ENCODE peak calls at places on chromosomes 12 and 14, in eight cellular contexts. One of them, this sample, is unnamed. For H3K36me3, the result is how much of the 10 kb centered on the place peaks cover.

GRCh38 chr14:64423987-64424386 is 35.8 kb downstream of the MTHFD1 start:
- DNase-seq in tibial artery: no peak
- DNase-seq in OCI-LY7: no peak
- DNase-seq in left lung: no peak
- DNase-seq in pancreas: no peak
- DNase-seq in Panc1: no peak
- DNase-seq in aorta: no peak
- DNase-seq in colonic mucosa: no peak
- DNase-seq in this sample: peak

GRCh38 chr14:23128969-23129758 is 10.1 kb upstream of the CEBPE start:
- DNase-seq in tibial artery: no peak
- DNase-seq in OCI-LY7: no peak
- DNase-seq in left lung: no peak
- DNase-seq in pancreas: no peak
- DNase-seq in Panc1: no peak
- DNase-seq in aorta: no peak
- DNase-seq in colonic mucosa: no peak
- DNase-seq in this sample: no peak

GRCh38 chr14:99991306-99991705 is 73.9 kb upstream of the EVL start:
- DNase-seq in tibial artery: no peak
- DNase-seq in OCI-LY7: no peak
- DNase-seq in left lung: no peak
- DNase-seq in pancreas: no peak
- DNase-seq in Panc1: no peak
- DNase-seq in aorta: no peak
- DNase-seq in colonic mucosa: no peak
- DNase-seq in this sample: no peak

GRCh38 chr12:32312049-32312670 is 87.2 kb upstream of the FGD4 start:
- DNase-seq in tibial artery: no peak
- DNase-seq in OCI-LY7: peak
- DNase-seq in left lung: no peak
- DNase-seq in pancreas: no peak
- DNase-seq in Panc1: peak
- DNase-seq in aorta: no peak
- DNase-seq in colonic mucosa: no peak
- DNase-seq in this sample: peak

GRCh38 chr12:18700254-18700653 is 37.6 kb downstream of the PLCZ1 start:
- DNase-seq in tibial artery: peak
- DNase-seq in OCI-LY7: no peak
- DNase-seq in left lung: no peak
- DNase-seq in pancreas: no peak
- DNase-seq in Panc1: no peak
- DNase-seq in aorta: no peak
- DNase-seq in colonic mucosa: no peak
- DNase-seq in this sample: peak

GRCh38 chr14:70754989-70755388 is 54.3 kb downstream of the MAP3K9 start:
- DNase-seq in tibial artery: no peak
- DNase-seq in OCI-LY7: no peak
- DNase-seq in left lung: peak
- DNase-seq in pancreas: no peak
- DNase-seq in Panc1: peak
- DNase-seq in aorta: no peak
- DNase-seq in colonic mucosa: no peak
- DNase-seq in this sample: peak

GRCh38 chr14:68972507-68973272 is 6.4 kb downstream of the ACTN1 start:
- DNase-seq in tibial artery: no peak
- DNase-seq in OCI-LY7: no peak
- DNase-seq in left lung: no peak
- DNase-seq in pancreas: peak
- DNase-seq in Panc1: no peak
- DNase-seq in aorta: peak
- DNase-seq in colonic mucosa: no peak
- DNase-seq in this sample: peak

GRCh38 chr12:52627395-52628110 is 9.2 kb upstream of the KRT73 start:
- DNase-seq in tibial artery: no peak
- DNase-seq in OCI-LY7: no peak
- DNase-seq in left lung: no peak
- DNase-seq in pancreas: no peak
- DNase-seq in Panc1: no peak
- DNase-seq in aorta: no peak
- DNase-seq in colonic mucosa: no peak
- DNase-seq in this sample: no peak

GRCh38 chr14:73718742-73719251 is 4.6 kb upstream of the PNMA1 start:
- DNase-seq in tibial artery: no peak
- DNase-seq in OCI-LY7: no peak
- DNase-seq in left lung: no peak
- DNase-seq in pancreas: no peak
- DNase-seq in Panc1: no peak
- DNase-seq in aorta: peak
- DNase-seq in colonic mucosa: no peak
- DNase-seq in this sample: no peak

GRCh38 chr12:10301103-10301502 is 6.6 kb upstream of the KLRD1 start:
- DNase-seq in tibial artery: no peak
- DNase-seq in OCI-LY7: no peak
- DNase-seq in left lung: no peak
- DNase-seq in pancreas: no peak
- DNase-seq in Panc1: no peak
- DNase-seq in aorta: no peak
- DNase-seq in colonic mucosa: no peak
- DNase-seq in this sample: no peak

GRCh38 chr14:58362798-58363412 is 32.8 kb upstream of the TOMM20L start:
- DNase-seq in tibial artery: no peak
- DNase-seq in OCI-LY7: peak
- DNase-seq in left lung: no peak
- DNase-seq in pancreas: no peak
- DNase-seq in Panc1: peak
- DNase-seq in aorta: no peak
- DNase-seq in colonic mucosa: no peak
- DNase-seq in this sample: peak

GRCh38 chr12:48601013-48601756 is 31.3 kb upstream of the LALBA start:
- DNase-seq in tibial artery: no peak
- DNase-seq in OCI-LY7: no peak
- DNase-seq in left lung: no peak
- DNase-seq in pancreas: no peak
- DNase-seq in Panc1: no peak
- DNase-seq in aorta: no peak
- DNase-seq in colonic mucosa: no peak
- DNase-seq in this sample: peak

GRCh38 chr14:89315493-89316456 is 101.3 kb downstream of the FOXN3 start:
- DNase-seq in tibial artery: no peak
- DNase-seq in OCI-LY7: no peak
- DNase-seq in left lung: no peak
- DNase-seq in pancreas: no peak
- DNase-seq in Panc1: no peak
- DNase-seq in aorta: no peak
- DNase-seq in colonic mucosa: no peak
- DNase-seq in this sample: no peak

GRCh38 chr14:89324501-89325298 is 92.3 kb downstream of the FOXN3 start:
- DNase-seq in tibial artery: no peak
- DNase-seq in OCI-LY7: no peak
- DNase-seq in left lung: no peak
- DNase-seq in pancreas: no peak
- DNase-seq in Panc1: no peak
- DNase-seq in aorta: no peak
- DNase-seq in colonic mucosa: no peak
- DNase-seq in this sample: no peak

GRCh38 chr14:89320381-89321000 is 96.5 kb downstream of the FOXN3 start:
- DNase-seq in tibial artery: no peak
- DNase-seq in OCI-LY7: no peak
- DNase-seq in left lung: no peak
- DNase-seq in pancreas: no peak
- DNase-seq in Panc1: no peak
- DNase-seq in aorta: no peak
- DNase-seq in colonic mucosa: no peak
- DNase-seq in this sample: peak

GRCh38 chr14:89317051-89317691 is 99.9 kb downstream of the FOXN3 start:
- DNase-seq in tibial artery: no peak
- DNase-seq in OCI-LY7: peak
- DNase-seq in left lung: no peak
- DNase-seq in pancreas: no peak
- DNase-seq in Panc1: no peak
- DNase-seq in aorta: no peak
- DNase-seq in colonic mucosa: no peak
- DNase-seq in this sample: no peak

GRCh38 chr14:89319687-89320086 is 97.3 kb downstream of the FOXN3 start:
- DNase-seq in tibial artery: no peak
- DNase-seq in OCI-LY7: no peak
- DNase-seq in left lung: no peak
- DNase-seq in pancreas: no peak
- DNase-seq in Panc1: no peak
- DNase-seq in aorta: no peak
- DNase-seq in colonic mucosa: no peak
- DNase-seq in this sample: no peak
- H3K36me3 ChIP-seq in tibial artery: under half
- H3K36me3 ChIP-seq in OCI-LY7: under half
- H3K36me3 ChIP-seq in left lung: under half
- H3K36me3 ChIP-seq in pancreas: under half
- H3K36me3 ChIP-seq in Panc1: under half
- H3K36me3 ChIP-seq in aorta: under half
- H3K36me3 ChIP-seq in colonic mucosa: under half
- H3K36me3 ChIP-seq in this sample: under half

DNA sequence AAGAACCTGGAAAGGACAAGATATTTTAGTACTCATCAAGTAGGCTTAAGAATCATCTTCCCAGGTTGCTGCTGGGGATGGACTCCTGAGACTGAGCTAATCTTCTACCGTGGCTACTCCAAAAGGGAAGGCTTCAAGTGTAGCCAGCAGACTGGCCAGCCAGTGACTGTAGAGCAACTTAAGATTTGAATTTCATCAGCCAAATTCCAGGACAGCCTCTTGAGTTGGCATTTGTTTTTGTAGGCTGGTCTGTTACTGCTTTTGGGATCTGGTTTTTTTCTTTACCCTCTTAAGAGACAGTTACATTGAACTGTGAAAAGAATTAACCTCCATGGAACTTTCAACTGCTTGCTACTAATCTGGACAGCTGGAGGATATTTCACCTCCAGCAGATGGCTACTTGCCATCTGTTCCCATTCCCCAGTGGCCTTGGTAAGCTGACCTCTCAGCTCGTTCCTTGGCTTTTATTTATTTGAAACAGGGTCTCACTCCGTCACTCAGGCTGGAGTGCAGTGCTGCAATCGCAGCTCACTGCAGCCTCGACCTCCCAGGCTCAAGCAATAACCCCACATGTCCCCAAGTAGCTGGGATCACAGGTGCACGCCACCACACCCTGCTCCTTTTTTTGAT is 20.7 kb downstream of the VTI1B start:
- DNase-seq in tibial artery: no peak
- DNase-seq in OCI-LY7: no peak
- DNase-seq in left lung: no peak
- DNase-seq in pancreas: no peak
- DNase-seq in Panc1: no peak
- DNase-seq in aorta: no peak
- DNase-seq in colonic mucosa: no peak
- DNase-seq in this sample: peak
- H3K36me3 ChIP-seq in tibial artery: half or more
- H3K36me3 ChIP-seq in OCI-LY7: half or more
- H3K36me3 ChIP-seq in left lung: half or more
- H3K36me3 ChIP-seq in pancreas: under half
- H3K36me3 ChIP-seq in Panc1: under half
- H3K36me3 ChIP-seq in aorta: under half
- H3K36me3 ChIP-seq in colonic mucosa: under half
- H3K36me3 ChIP-seq in this sample: under half

DNA sequence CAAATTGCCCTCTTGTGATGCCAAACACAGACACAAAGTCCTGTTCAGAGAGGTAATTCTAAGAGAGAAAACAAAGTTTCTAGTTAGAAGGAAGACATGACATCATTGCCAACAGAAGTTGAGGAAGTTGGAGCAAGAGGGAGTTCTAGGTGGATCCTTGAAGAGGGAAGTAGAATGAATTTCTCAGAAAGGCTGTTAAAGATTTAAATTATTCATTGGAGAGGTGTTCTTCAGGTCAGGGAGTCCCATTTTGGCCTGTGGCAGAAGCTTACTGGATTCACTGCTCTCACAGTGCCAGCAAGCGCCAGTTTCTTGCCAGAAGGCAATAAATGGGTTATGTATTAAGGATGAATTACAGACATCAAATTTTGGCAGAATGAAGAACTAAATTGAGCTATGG is 15.4 kb downstream of the TSFM start:
- DNase-seq in tibial artery: no peak
- DNase-seq in OCI-LY7: no peak
- DNase-seq in left lung: no peak
- DNase-seq in pancreas: no peak
- DNase-seq in Panc1: no peak
- DNase-seq in aorta: no peak
- DNase-seq in colonic mucosa: no peak
- DNase-seq in this sample: no peak
- H3K36me3 ChIP-seq in tibial artery: half or more
- H3K36me3 ChIP-seq in OCI-LY7: half or more
- H3K36me3 ChIP-seq in left lung: half or more
- H3K36me3 ChIP-seq in pancreas: under half
- H3K36me3 ChIP-seq in Panc1: under half
- H3K36me3 ChIP-seq in aorta: under half
- H3K36me3 ChIP-seq in colonic mucosa: under half
- H3K36me3 ChIP-seq in this sample: under half

GRCh38 chr14:77337880-77338279 is 17.0 kb downstream of the GSTZ1 start:
- DNase-seq in tibial artery: no peak
- DNase-seq in OCI-LY7: no peak
- DNase-seq in left lung: no peak
- DNase-seq in pancreas: no peak
- DNase-seq in Panc1: no peak
- DNase-seq in aorta: no peak
- DNase-seq in colonic mucosa: no peak
- DNase-seq in this sample: no peak

GRCh38 chr14:77342726-77343397 is 22.0 kb downstream of the GSTZ1 start:
- DNase-seq in tibial artery: no peak
- DNase-seq in OCI-LY7: no peak
- DNase-seq in left lung: no peak
- DNase-seq in pancreas: no peak
- DNase-seq in Panc1: no peak
- DNase-seq in aorta: no peak
- DNase-seq in colonic mucosa: no peak
- DNase-seq in this sample: peak

GRCh38 chr14:77338332-77338731 is 17.5 kb downstream of the GSTZ1 start:
- DNase-seq in tibial artery: no peak
- DNase-seq in OCI-LY7: no peak
- DNase-seq in left lung: no peak
- DNase-seq in pancreas: no peak
- DNase-seq in Panc1: no peak
- DNase-seq in aorta: no peak
- DNase-seq in colonic mucosa: no peak
- DNase-seq in this sample: no peak

GRCh38 chr14:77339407-77339806 is 18.6 kb downstream of the GSTZ1 start:
- DNase-seq in tibial artery: no peak
- DNase-seq in OCI-LY7: no peak
- DNase-seq in left lung: no peak
- DNase-seq in pancreas: no peak
- DNase-seq in Panc1: no peak
- DNase-seq in aorta: no peak
- DNase-seq in colonic mucosa: no peak
- DNase-seq in this sample: peak

DNA sequence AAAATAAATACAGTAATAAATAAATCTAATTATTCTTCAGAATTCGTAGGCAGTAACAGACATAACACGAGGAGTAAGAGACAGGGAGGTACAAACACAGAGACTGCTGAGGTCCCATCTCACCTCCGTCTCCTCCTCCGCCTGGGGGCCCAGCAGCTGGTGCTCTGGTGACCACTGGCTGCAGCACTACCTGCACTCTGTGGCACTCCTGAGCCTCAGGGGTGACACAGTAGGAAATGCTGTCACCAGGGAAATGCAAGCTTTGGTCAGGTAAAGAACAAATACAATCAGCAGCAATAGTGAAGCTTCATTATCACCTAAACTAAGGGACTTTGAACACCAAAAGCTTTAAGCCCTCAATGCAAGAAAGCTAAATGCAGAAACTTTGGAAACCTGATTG is 19.6 kb downstream of the GSTZ1 start:
- DNase-seq in tibial artery: no peak
- DNase-seq in OCI-LY7: no peak
- DNase-seq in left lung: no peak
- DNase-seq in pancreas: no peak
- DNase-seq in Panc1: no peak
- DNase-seq in aorta: no peak
- DNase-seq in colonic mucosa: no peak
- DNase-seq in this sample: no peak
- H3K36me3 ChIP-seq in tibial artery: half or more
- H3K36me3 ChIP-seq in OCI-LY7: half or more
- H3K36me3 ChIP-seq in left lung: half or more
- H3K36me3 ChIP-seq in pancreas: under half
- H3K36me3 ChIP-seq in Panc1: under half
- H3K36me3 ChIP-seq in aorta: under half
- H3K36me3 ChIP-seq in colonic mucosa: under half
- H3K36me3 ChIP-seq in this sample: under half

This sample was measured in fibroblast of lung.